ENCODE peak calls at places on chromosomes 13 and 19, in four cellular contexts. One of them, this sample, is unnamed.

GRCh38 chr13:63948045-63948444 is 2532.4 kb upstream of the PCDH20 start:
- DNase-seq in A549: no peak
- DNase-seq in heart left ventricle: no peak
- DNase-seq in H9: no peak
- DNase-seq in this sample: no peak

GRCh38 chr13:110677731-110678545 is 28.0 kb downstream of the CARS2 start:
- DNase-seq in A549: no peak
- DNase-seq in heart left ventricle: no peak
- DNase-seq in H9: no peak
- DNase-seq in this sample: no peak

GRCh38 chr13:76462003-76462402 is 424.2 kb downstream of the KCTD12 start:
- DNase-seq in A549: no peak
- DNase-seq in heart left ventricle: no peak
- DNase-seq in H9: no peak
- DNase-seq in this sample: no peak

GRCh38 chr19:38417544-38418506 is 8.2 kb downstream of the RASGRP4 start:
- DNase-seq in A549: peak; percentile 92
- DNase-seq in heart left ventricle: peak; percentile 76
- DNase-seq in H9: peak; percentile 94
- DNase-seq in this sample: peak; percentile 28

GRCh38 chr19:56142087-56142787 is 1.1 kb downstream of the ZNF444 start:
- DNase-seq in A549: no peak
- DNase-seq in heart left ventricle: no peak
- DNase-seq in H9: no peak
- DNase-seq in this sample: no peak

GRCh38 chr19:43651758-43652545 is 12.3 kb upstream of the CADM4 start:
- DNase-seq in A549: peak; percentile 80
- DNase-seq in heart left ventricle: peak; percentile 46
- DNase-seq in H9: peak; percentile 70
- DNase-seq in this sample: no peak

GRCh38 chr19:44700547-44700946 is 1.6 kb downstream of the CEACAM16 start:
- DNase-seq in A549: no peak
- DNase-seq in heart left ventricle: no peak
- DNase-seq in H9: no peak
- DNase-seq in this sample: no peak

GRCh38 chr13:50156140-50156539 is 140.9 kb downstream of the KCNRG start:
- DNase-seq in A549: no peak
- DNase-seq in heart left ventricle: no peak
- DNase-seq in H9: no peak
- DNase-seq in this sample: no peak

GRCh38 chr13:27183561-27184147 is 12.0 kb upstream of the USP12 start:
- DNase-seq in A549: no peak
- DNase-seq in heart left ventricle: no peak
- DNase-seq in H9: no peak
- DNase-seq in this sample: no peak

GRCh38 chr19:53388168-53388567 is 6.8 kb upstream of the ZNF765 start:
- DNase-seq in A549: no peak
- DNase-seq in heart left ventricle: no peak
- DNase-seq in H9: no peak
- DNase-seq in this sample: no peak

GRCh38 chr13:83498486-83499190 is 383.6 kb downstream of the SLITRK1 start:
- DNase-seq in A549: peak; percentile 9
- DNase-seq in heart left ventricle: no peak
- DNase-seq in H9: no peak
- DNase-seq in this sample: no peak

GRCh38 chr13:109494955-109495354 is 291.4 kb downstream of the IRS2 start:
- DNase-seq in A549: no peak
- DNase-seq in heart left ventricle: no peak
- DNase-seq in H9: no peak
- DNase-seq in this sample: no peak

GRCh38 chr13:60441761-60442160 is 44.7 kb downstream of the TDRD3 start:
- DNase-seq in A549: no peak
- DNase-seq in heart left ventricle: no peak
- DNase-seq in H9: no peak
- DNase-seq in this sample: no peak

GRCh38 chr19:51637362-51637978 is 7.3 kb upstream of the SIGLEC5 start:
- DNase-seq in A549: peak; percentile 31
- DNase-seq in heart left ventricle: no peak
- DNase-seq in H9: no peak
- DNase-seq in this sample: no peak

GRCh38 chr19:43462887-43463380 is 2.5 kb downstream of the LYPD3 start:
- DNase-seq in A549: no peak
- DNase-seq in heart left ventricle: no peak
- DNase-seq in H9: no peak
- DNase-seq in this sample: no peak

GRCh38 chr19:46369817-46370216 is 22.9 kb downstream of the PPP5C start:
- DNase-seq in A549: no peak
- DNase-seq in heart left ventricle: no peak
- DNase-seq in H9: no peak
- DNase-seq in this sample: no peak

GRCh38 chr19:5128251-5128931 is 159.5 kb downstream of the KDM4B start:
- DNase-seq in A549: no peak
- DNase-seq in heart left ventricle: peak; percentile 75
- DNase-seq in H9: no peak
- DNase-seq in this sample: no peak

GRCh38 chr19:5130371-5131030 is 161.6 kb downstream of the KDM4B start:
- DNase-seq in A549: no peak
- DNase-seq in heart left ventricle: no peak
- DNase-seq in H9: no peak
- DNase-seq in this sample: no peak

GRCh38 chr19:5127710-5128109 is 158.8 kb downstream of the KDM4B start:
- DNase-seq in A549: no peak
- DNase-seq in heart left ventricle: no peak
- DNase-seq in H9: no peak
- DNase-seq in this sample: no peak

GRCh38 chr19:5129691-5130090 is 160.8 kb downstream of the KDM4B start:
- DNase-seq in A549: no peak
- DNase-seq in heart left ventricle: no peak
- DNase-seq in H9: no peak
- DNase-seq in this sample: no peak

GRCh38 chr19:5128932-5129389 is 160.0 kb downstream of the KDM4B start:
- DNase-seq in A549: no peak
- DNase-seq in heart left ventricle: no peak
- DNase-seq in H9: no peak
- DNase-seq in this sample: no peak
- H3K4me1 ChIP-seq in A549: no peaks in the 10 kb centered on the region
- H3K4me1 ChIP-seq in heart left ventricle: peaks cover 50% of the 10 kb centered on the region
- H3K4me1 ChIP-seq in H9: peaks cover 2% of the 10 kb centered on the region
- H3K4me1 ChIP-seq in this sample: peaks cover 3% of the 10 kb centered on the region

GRCh38 chr13:48232420-48233096 is 448 bp upstream of the ITM2B start:
- DNase-seq in A549: no peak
- DNase-seq in heart left ventricle: no peak
- DNase-seq in H9: no peak
- DNase-seq in this sample: no peak

GRCh38 chr13:48233097-48233885 is at the start of gene ITM2B:
- DNase-seq in A549: peak; percentile 32
- DNase-seq in heart left ventricle: peak; percentile 87
- DNase-seq in H9: peak; percentile 80
- DNase-seq in this sample: no peak

GRCh38 chr13:48235100-48235813 is 2.3 kb downstream of the ITM2B start:
- DNase-seq in A549: no peak
- DNase-seq in heart left ventricle: peak; percentile 29
- DNase-seq in H9: peak; percentile 55
- DNase-seq in this sample: no peak

GRCh38 chr13:48234652-48235099 is 1.7 kb downstream of the ITM2B start:
- DNase-seq in A549: no peak
- DNase-seq in heart left ventricle: no peak
- DNase-seq in H9: no peak
- DNase-seq in this sample: no peak

GRCh38 chr13:48233886-48234488 is 981 bp downstream of the ITM2B start:
- DNase-seq in A549: no peak
- DNase-seq in heart left ventricle: no peak
- DNase-seq in H9: no peak
- DNase-seq in this sample: no peak
- H3K4me1 ChIP-seq in A549: peaks cover 51% of the 10 kb centered on the region
- H3K4me1 ChIP-seq in heart left ventricle: peaks cover 53% of the 10 kb centered on the region
- H3K4me1 ChIP-seq in H9: peaks cover 4% of the 10 kb centered on the region
- H3K4me1 ChIP-seq in this sample: peaks cover 38% of the 10 kb centered on the region

GRCh38 chr13:44109986-44110640 is 230.4 kb downstream of the LACC1 start:
- DNase-seq in A549: peak; percentile 6
- DNase-seq in heart left ventricle: no peak
- DNase-seq in H9: no peak
- DNase-seq in this sample: no peak
- H3K4me1 ChIP-seq in A549: peaks cover 51% of the 10 kb centered on the region
- H3K4me1 ChIP-seq in heart left ventricle: peaks cover 60% of the 10 kb centered on the region
- H3K4me1 ChIP-seq in H9: no peaks in the 10 kb centered on the region
- H3K4me1 ChIP-seq in this sample: peaks cover 13% of the 10 kb centered on the region

GRCh38 chr13:40985596-40986327 is 33.4 kb downstream of the ELF1 start:
- DNase-seq in A549: no peak
- DNase-seq in heart left ventricle: no peak
- DNase-seq in H9: no peak
- DNase-seq in this sample: no peak

GRCh38 chr13:40984670-40985366 is 34.3 kb downstream of the ELF1 start:
- DNase-seq in A549: no peak
- DNase-seq in heart left ventricle: no peak
- DNase-seq in H9: no peak
- DNase-seq in this sample: no peak

GRCh38 chr13:40983725-40984669 is 35.1 kb downstream of the ELF1 start:
- DNase-seq in A549: no peak
- DNase-seq in heart left ventricle: no peak
- DNase-seq in H9: no peak
- DNase-seq in this sample: no peak

GRCh38 chr13:40987606-40988280 is 31.4 kb downstream of the ELF1 start:
- DNase-seq in A549: no peak
- DNase-seq in heart left ventricle: no peak
- DNase-seq in H9: no peak
- DNase-seq in this sample: no peak

DNA sequence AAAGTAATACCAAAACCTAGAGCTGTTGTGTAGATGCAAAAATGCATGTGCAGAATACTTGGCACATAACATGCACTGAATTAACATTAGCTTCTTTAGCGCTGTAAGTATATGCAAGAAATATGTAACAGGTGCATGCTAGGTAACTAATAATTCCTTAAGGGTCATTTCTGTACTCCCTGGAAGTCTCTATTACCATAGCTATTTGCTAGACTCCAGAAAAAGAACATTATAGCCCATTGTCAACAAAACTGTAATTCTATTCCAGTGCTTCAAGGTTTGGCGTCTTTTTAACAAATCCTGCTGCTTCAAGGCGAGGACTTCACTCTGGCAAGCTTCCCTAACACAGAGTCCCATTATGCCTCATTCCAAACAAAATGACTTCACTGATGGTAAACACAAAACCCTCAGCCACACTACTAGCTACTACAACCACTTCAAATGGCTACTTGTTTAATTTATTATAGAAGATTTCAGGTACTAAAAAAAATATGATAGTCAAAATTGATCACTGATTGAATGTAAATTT is 32.7 kb downstream of the ELF1 start:
- DNase-seq in A549: no peak
- DNase-seq in heart left ventricle: no peak
- DNase-seq in H9: no peak
- DNase-seq in this sample: no peak
- H3K4me1 ChIP-seq in A549: peaks cover 32% of the 10 kb centered on the region
- H3K4me1 ChIP-seq in heart left ventricle: peaks cover 47% of the 10 kb centered on the region
- H3K4me1 ChIP-seq in H9: no peaks in the 10 kb centered on the region
- H3K4me1 ChIP-seq in this sample: peaks cover 27% of the 10 kb centered on the region

GRCh38 chr19:4456566-4456842 is 1.1 kb downstream of the UBXN6 start:
- DNase-seq in A549: no peak
- DNase-seq in heart left ventricle: no peak
- DNase-seq in H9: peak; percentile 51
- DNase-seq in this sample: peak; percentile 65
- H3K4me1 ChIP-seq in A549: peaks cover 14% of the 10 kb centered on the region
- H3K4me1 ChIP-seq in heart left ventricle: peaks cover 29% of the 10 kb centered on the region
- H3K4me1 ChIP-seq in H9: no peaks in the 10 kb centered on the region
- H3K4me1 ChIP-seq in this sample: peaks cover 26% of the 10 kb centered on the region

DNA sequence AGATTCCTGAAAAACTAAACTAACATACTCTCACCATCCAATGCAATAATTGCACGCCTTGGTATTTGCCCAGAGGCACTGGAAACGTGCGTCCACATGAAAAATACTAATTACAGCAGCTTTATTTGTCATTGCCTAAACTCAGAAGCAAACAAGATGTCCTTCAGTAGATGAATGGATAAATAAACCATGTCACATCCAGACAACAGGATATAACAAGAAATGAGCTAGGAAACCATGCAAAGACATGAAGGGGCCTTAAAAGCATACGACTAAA is 25.0 kb downstream of the ELL start:
- DNase-seq in A549: no peak
- DNase-seq in heart left ventricle: no peak
- DNase-seq in H9: no peak
- DNase-seq in this sample: no peak
- H3K4me1 ChIP-seq in A549: peaks cover 12% of the 10 kb centered on the region
- H3K4me1 ChIP-seq in heart left ventricle: peaks cover 99% of the 10 kb centered on the region
- H3K4me1 ChIP-seq in H9: peaks cover 2% of the 10 kb centered on the region
- H3K4me1 ChIP-seq in this sample: peaks cover 30% of the 10 kb centered on the region

DNA sequence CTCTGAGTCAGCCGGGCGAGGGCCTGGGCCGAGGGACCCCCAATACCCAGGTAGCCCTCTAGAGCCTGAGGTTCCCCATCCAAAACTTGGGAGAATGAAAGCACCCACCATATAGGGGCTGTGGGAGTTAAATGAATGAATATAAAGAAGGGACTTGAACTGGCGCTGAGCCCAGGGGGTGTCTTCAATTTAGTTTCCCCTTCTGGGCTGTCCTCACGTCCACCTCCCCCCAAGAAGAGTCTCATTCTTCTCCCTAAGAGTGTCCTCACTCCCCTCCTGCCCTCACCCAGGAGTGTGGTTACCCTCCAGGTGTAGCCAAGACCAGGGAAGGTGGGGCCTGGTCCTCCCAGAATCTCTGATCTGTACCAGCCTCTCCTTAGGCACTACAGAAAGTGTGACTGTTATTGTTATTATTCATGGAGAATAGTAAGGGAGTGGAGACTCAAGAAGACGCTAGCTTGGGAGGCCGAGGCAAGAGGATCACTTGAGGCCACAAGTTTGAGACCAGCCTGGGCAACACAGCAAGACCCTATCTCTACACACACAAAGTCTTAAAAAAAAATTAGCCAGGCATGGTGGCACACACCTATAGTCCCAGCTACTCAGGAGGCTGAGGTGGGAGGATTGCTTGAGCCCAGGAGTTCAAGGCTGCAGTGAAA is 2.7 kb downstream of the CD79A start:
- DNase-seq in A549: no peak
- DNase-seq in heart left ventricle: no peak
- DNase-seq in H9: no peak
- DNase-seq in this sample: no peak
- H3K4me1 ChIP-seq in A549: peaks cover 11% of the 10 kb centered on the region
- H3K4me1 ChIP-seq in heart left ventricle: peaks cover 19% of the 10 kb centered on the region
- H3K4me1 ChIP-seq in H9: no peaks in the 10 kb centered on the region
- H3K4me1 ChIP-seq in this sample: peaks cover 11% of the 10 kb centered on the region